ENCODE peak calls at places on chromosome 20, in eight cellular contexts. Y is activated CD8-positive, alpha-beta memory T cell treated with anti-CD3 and anti-CD28 coated beads for 1 hour; K is DND-41; I is stimulated activated CD4-positive, alpha-beta T cell treated with anti-CD3 and anti-CD28 coated beads, Interleukin-2, amount 100 ng/mL, for 48 hours; N is psoas muscle; E is T follicular helper cell; P is transverse colon; T is neural progenitor cell. Q is an unnamed sample.

GRCh38 chr20:31693987-31694661 is 28.5 kb downstream of the BCL2L1 start:
- DNase-seq in T (peak; percentile 56), E (no peak), I (no peak), N (no peak), Y (no peak), P (no peak), K (peak; percentile 38), Q (no peak)

GRCh38 chr20:31869942-31870702 is at the start of the genes DUSP15 and TTLL9:
- DNase-seq in N (no peak), K (no peak), I (no peak), P (peak; percentile 26), Y (no peak), E (no peak), T (peak; percentile 75), Q (no peak)

GRCh38 chr20:35502352-35502751 is 27.1 kb downstream of the C20orf173 start:
- DNase-seq in Y (no peak), K (no peak), I (no peak), P (peak; percentile 17), T (no peak), E (no peak), N (no peak), Q (peak; percentile 39)

GRCh38 chr20:51185277-51185676 is 162.4 kb upstream of the KCNG1 start:
- DNase-seq in P (no peak), K (no peak), I (no peak), N (no peak), E (no peak), Y (no peak), T (no peak), Q (no peak)

GRCh38 chr20:51199920-51200319 is 177.0 kb upstream of the KCNG1 start:
- DNase-seq in P (no peak), I (no peak), N (no peak), T (no peak), K (no peak), Y (no peak), E (no peak), Q (no peak)

GRCh38 chr20:19348582-19348981 is 136.1 kb downstream of the SLC24A3 start:
- DNase-seq in K (no peak), E (no peak), I (no peak), T (no peak), N (no peak), Y (no peak), P (no peak), Q (no peak)

GRCh38 chr20:50256577-50256976 is 65.9 kb downstream of the CEBPB start:
- DNase-seq in Y (no peak), E (no peak), K (no peak), P (no peak), T (no peak), N (no peak), I (no peak), Q (no peak)

GRCh38 chr20:8805737-8806442 is 263.0 kb upstream of the PLCB4 start:
- DNase-seq in I (no peak), Y (no peak), P (no peak), T (no peak), E (no peak), K (no peak), N (no peak), Q (no peak)

GRCh38 chr20:50575869-50576720 is 65.9 kb downstream of the PTPN1 start:
- DNase-seq in K (peak; percentile 51), N (peak; percentile 70), I (peak; percentile 58), T (peak; percentile 72), Y (peak; percentile 54), E (peak; percentile 46), P (peak; percentile 78), Q (no peak)

GRCh38 chr20:48668451-48668946 is 159.3 kb downstream of the PREX1 start:
- DNase-seq in N (peak; percentile 23), E (no peak), K (no peak), I (no peak), P (no peak), Y (no peak), T (no peak), Q (no peak)

GRCh38 chr20:47246061-47246460 is 110.4 kb downstream of the ZMYND8 start:
- DNase-seq in N (no peak), P (no peak), I (no peak), K (no peak), T (no peak), E (no peak), Y (no peak), Q (no peak)

GRCh38 chr20:10671850-10672578 is 1.8 kb downstream of the JAG1 start:
- DNase-seq in I (no peak), Y (no peak), K (no peak), P (peak; percentile 74), E (no peak), N (peak; percentile 83), T (peak; percentile 50), Q (peak; percentile 26)

GRCh38 chr20:13085275-13085674 is 76.5 kb downstream of the SPTLC3 start:
- DNase-seq in E (no peak), P (no peak), Y (no peak), K (no peak), I (no peak), T (no peak), N (no peak), Q (no peak)

GRCh38 chr20:34579936-34580587 is 21.5 kb downstream of the MAP1LC3A start:
- DNase-seq in I (no peak), E (no peak), Y (no peak), K (no peak), T (no peak), P (peak; percentile 76), N (no peak), Q (no peak)

GRCh38 chr20:18055261-18055660 is 2.5 kb downstream of the OVOL2 start:
- DNase-seq in N (no peak), I (no peak), K (no peak), T (no peak), E (no peak), Y (no peak), P (peak; percentile 21), Q (no peak)

GRCh38 chr20:58022711-58023110 is 205.7 kb downstream of the ANKRD60 start:
- DNase-seq in K (no peak), P (no peak), I (no peak), E (no peak), T (no peak), Y (no peak), N (no peak), Q (no peak)

GRCh38 chr20:32483351-32484220 is 101.5 kb downstream of the NOL4L start:
- DNase-seq in I (peak; percentile 47), Y (peak; percentile 57), N (peak; percentile 62), T (peak; percentile 93), P (peak; percentile 87), E (peak; percentile 52), K (peak; percentile 95), Q (peak; percentile 44)

GRCh38 chr20:51457281-51457932 is 85.1 kb downstream of the NFATC2 start:
- DNase-seq in P (no peak), T (peak; percentile 20), N (peak; percentile 69), K (no peak), Y (no peak), E (no peak), I (no peak), Q (no peak)

GRCh38 chr20:41276317-41276751 is 41.2 kb downstream of the ZHX3 start:
- DNase-seq in K (no peak), P (no peak), Y (no peak), E (no peak), I (no peak), N (peak; percentile 23), T (peak; percentile 21), Q (no peak)

GRCh38 chr20:10716855-10717254 is 43.1 kb upstream of the JAG1 start:
- DNase-seq in Y (no peak), P (no peak), T (no peak), N (no peak), I (no peak), E (no peak), K (no peak), Q (no peak)

GRCh38 chr20:60271597-60271996 is 313.4 kb downstream of the CDH26 start:
- DNase-seq in I (no peak), E (no peak), Y (no peak), P (no peak), K (peak; percentile 59), N (no peak), T (peak; percentile 28), Q (no peak)

GRCh38 chr20:38187512-38187911 is 22.4 kb upstream of the TGM2 start:
- DNase-seq in N (no peak), T (peak; percentile 41), I (no peak), P (no peak), E (no peak), Y (no peak), K (no peak), Q (no peak)

GRCh38 chr20:56716806-56717205 is 87.7 kb downstream of the TFAP2C start:
- DNase-seq in P (no peak), K (no peak), Y (no peak), I (no peak), N (no peak), E (no peak), T (no peak), Q (no peak)

GRCh38 chr20:49993301-49993751 is 10.5 kb downstream of the SNAI1 start:
- DNase-seq in T (no peak), Y (no peak), K (no peak), E (no peak), N (no peak), I (no peak), P (no peak), Q (no peak)

GRCh38 chr20:62874745-62875344 is 13.2 kb upstream of the TCFL5 start:
- DNase-seq in T (no peak), N (no peak), E (no peak), Y (no peak), P (no peak), K (no peak), I (no peak), Q (no peak)

GRCh38 chr20:62220666-62221568 is 839 bp upstream of the HRH3 start:
- DNase-seq in K (no peak), N (no peak), I (no peak), Y (no peak), P (no peak), E (no peak), T (peak; percentile 75), Q (no peak)

GRCh38 chr20:50652702-50653294 is 38.5 kb downstream of the RIPOR3 start:
- DNase-seq in K (peak; percentile 62), P (no peak), T (no peak), N (no peak), Y (no peak), I (no peak), E (no peak), Q (no peak)

GRCh38 chr20:62958388-62959100 is 6.0 kb downstream of the SLC17A9 start:
- DNase-seq in T (no peak), N (no peak), Y (no peak), I (no peak), E (no peak), K (no peak), P (no peak), Q (no peak)

GRCh38 chr20:36606171-36607116 is 865 bp downstream of the RAB5IF start:
- DNase-seq in T (peak; percentile 46), E (no peak), Y (no peak), I (no peak), P (peak; percentile 44), K (peak; percentile 38), N (peak; percentile 41), Q (no peak)

GRCh38 chr20:10651227-10651990 is 22.4 kb downstream of the JAG1 start:
- DNase-seq in Y (no peak), T (no peak), K (no peak), P (no peak), N (no peak), I (no peak), E (no peak), Q (no peak)

GRCh38 chr20:50292324-50293243 is 102.0 kb downstream of the CEBPB start:
- DNase-seq in N (peak; percentile 97), E (no peak), Y (no peak), I (no peak), P (peak; percentile 83), T (no peak), K (no peak), Q (no peak)

GRCh38 chr20:47988601-47989116 is 203.4 kb upstream of the SULF2 start:
- DNase-seq in E (no peak), Y (no peak), I (no peak), P (no peak), N (no peak), K (no peak), T (no peak), Q (no peak)

GRCh38 chr20:42179768-42180167 is 561.6 kb upstream of the CHD6 start:
- DNase-seq in Y (no peak), E (no peak), P (no peak), N (no peak), K (peak; percentile 36), I (no peak), T (peak; percentile 64), Q (no peak)

GRCh38 chr20:64003970-64004725 is 23.2 kb downstream of the PRPF6 start:
- DNase-seq in E (no peak), K (no peak), Y (no peak), P (no peak), T (no peak), N (no peak), I (no peak), Q (no peak)

Q was measured in GM12892.